ENCODE peak calls at places on chromosomes 16 and 17, in five cellular contexts. One of them, this sample, is unnamed. For H3K27me3, the result is how much of the 10 kb centered on the place peaks cover.

GRCh38 chr16:68235105-68235881 is 634 bp downstream of the ESRP2 start:
- DNase-seq in SK-N-SH: no peak
- DNase-seq in K562: no peak
- DNase-seq in HCT116: no peak
- DNase-seq in GM12878: no peak
- DNase-seq in this sample: no peak

GRCh38 chr16:74169687-74170522 is 126.7 kb upstream of the PSMD7 start:
- DNase-seq in K562: no peak
- DNase-seq in GM12878: no peak
- DNase-seq in SK-N-SH: no peak
- DNase-seq in HCT116: no peak
- DNase-seq in this sample: no peak

GRCh38 chr17:5131146-5131715 is 15.4 kb downstream of the USP6 start:
- DNase-seq in HCT116: no peak
- DNase-seq in SK-N-SH: no peak
- DNase-seq in K562: no peak
- DNase-seq in GM12878: no peak
- DNase-seq in this sample: no peak

GRCh38 chr16:20314575-20314974 is 12.7 kb downstream of the GP2 start:
- DNase-seq in HCT116: no peak
- DNase-seq in GM12878: no peak
- DNase-seq in K562: no peak
- DNase-seq in SK-N-SH: no peak
- DNase-seq in this sample: no peak

GRCh38 chr17:21131090-21131616 is 4.4 kb downstream of the DHRS7B start:
- DNase-seq in GM12878: no peak
- DNase-seq in SK-N-SH: no peak
- DNase-seq in HCT116: no peak
- DNase-seq in K562: no peak
- DNase-seq in this sample: no peak

GRCh38 chr16:75931043-75931442 is 204.8 kb upstream of the CPHXL start:
- DNase-seq in GM12878: no peak
- DNase-seq in SK-N-SH: no peak
- DNase-seq in HCT116: no peak
- DNase-seq in K562: no peak
- DNase-seq in this sample: no peak

GRCh38 chr16:53689636-53690035 is 14.0 kb downstream of the RPGRIP1L start:
- DNase-seq in GM12878: no peak
- DNase-seq in SK-N-SH: no peak
- DNase-seq in HCT116: no peak
- DNase-seq in K562: no peak
- DNase-seq in this sample: no peak

GRCh38 chr17:78387982-78388941 is 9.8 kb downstream of the PGS1 start:
- DNase-seq in K562: no peak
- DNase-seq in GM12878: no peak
- DNase-seq in SK-N-SH: no peak
- DNase-seq in HCT116: no peak
- DNase-seq in this sample: no peak

GRCh38 chr16:17768257-17768656 is 297.5 kb upstream of the XYLT1 start:
- DNase-seq in GM12878: no peak
- DNase-seq in HCT116: no peak
- DNase-seq in SK-N-SH: no peak
- DNase-seq in K562: no peak
- DNase-seq in this sample: no peak

GRCh38 chr17:12899604-12900003 is 110.3 kb downstream of the ARHGAP44 start:
- DNase-seq in HCT116: no peak
- DNase-seq in K562: no peak
- DNase-seq in SK-N-SH: no peak
- DNase-seq in GM12878: no peak
- DNase-seq in this sample: no peak

GRCh38 chr16:3738541-3738940 is 21.2 kb upstream of the TRAP1 start:
- DNase-seq in GM12878: no peak
- DNase-seq in SK-N-SH: no peak
- DNase-seq in K562: no peak
- DNase-seq in HCT116: no peak
- DNase-seq in this sample: no peak

GRCh38 chr17:42438600-42439567 is 15.8 kb upstream of the CAVIN1 start:
- DNase-seq in SK-N-SH: no peak
- DNase-seq in K562: no peak
- DNase-seq in HCT116: no peak
- DNase-seq in GM12878: no peak
- DNase-seq in this sample: no peak

GRCh38 chr17:50114849-50115357 is 15.1 kb downstream of the SAMD14 start:
- DNase-seq in GM12878: no peak
- DNase-seq in HCT116: peak
- DNase-seq in SK-N-SH: peak
- DNase-seq in K562: peak
- DNase-seq in this sample: no peak

GRCh38 chr17:78716814-78717393 is 65.2 kb downstream of the CYTH1 start:
- DNase-seq in K562: no peak
- DNase-seq in GM12878: no peak
- DNase-seq in HCT116: no peak
- DNase-seq in SK-N-SH: peak
- DNase-seq in this sample: no peak

GRCh38 chr17:68462381-68463210 is 5.3 kb upstream of the WIPI1 start:
- DNase-seq in SK-N-SH: peak
- DNase-seq in K562: peak
- DNase-seq in GM12878: peak
- DNase-seq in HCT116: peak
- DNase-seq in this sample: no peak

GRCh38 chr16:20928774-20929411 is 28.3 kb downstream of the LYRM1 start:
- DNase-seq in HCT116: no peak
- DNase-seq in SK-N-SH: no peak
- DNase-seq in GM12878: no peak
- DNase-seq in K562: no peak
- DNase-seq in this sample: no peak

GRCh38 chr16:84027607-84028006 is 15.0 kb downstream of the SLC38A8 start:
- DNase-seq in GM12878: no peak
- DNase-seq in HCT116: no peak
- DNase-seq in K562: no peak
- DNase-seq in SK-N-SH: no peak
- DNase-seq in this sample: no peak

GRCh38 chr16:55204094-55204493 is 119.9 kb upstream of the IRX6 start:
- DNase-seq in HCT116: no peak
- DNase-seq in GM12878: no peak
- DNase-seq in K562: no peak
- DNase-seq in SK-N-SH: no peak
- DNase-seq in this sample: no peak

GRCh38 chr17:40314557-40314953 is 5.6 kb downstream of the RARA start:
- DNase-seq in K562: no peak
- DNase-seq in GM12878: no peak
- DNase-seq in HCT116: peak
- DNase-seq in SK-N-SH: peak
- DNase-seq in this sample: peak

GRCh38 chr17:17511971-17512858 is 16.0 kb upstream of the RASD1 start:
- DNase-seq in HCT116: no peak
- DNase-seq in K562: no peak
- DNase-seq in SK-N-SH: no peak
- DNase-seq in GM12878: no peak
- DNase-seq in this sample: no peak

GRCh38 chr16:82011199-82011641 is at the start of gene SDR42E1:
- DNase-seq in GM12878: peak
- DNase-seq in SK-N-SH: no peak
- DNase-seq in K562: no peak
- DNase-seq in HCT116: peak
- DNase-seq in this sample: no peak

GRCh38 chr16:87178977-87179376 is 138.2 kb downstream of the C16orf95 start:
- DNase-seq in HCT116: no peak
- DNase-seq in SK-N-SH: peak
- DNase-seq in GM12878: no peak
- DNase-seq in K562: no peak
- DNase-seq in this sample: no peak
- TF ChIP-seq SIN3A in HCT116: no peak
- TF ChIP-seq SIN3A in SK-N-SH: no peak
- TF ChIP-seq SIN3A in GM12878: no peak
- TF ChIP-seq SIN3A in K562: no peak
- TF ChIP-seq SIN3A in this sample: no peak

GRCh38 chr17:72340836-72341235 is 220.0 kb downstream of the SOX9 start:
- DNase-seq in HCT116: no peak
- DNase-seq in K562: no peak
- DNase-seq in GM12878: no peak
- DNase-seq in SK-N-SH: no peak
- DNase-seq in this sample: no peak

GRCh38 chr17:72336804-72337070 is 215.9 kb downstream of the SOX9 start:
- DNase-seq in SK-N-SH: no peak
- DNase-seq in K562: no peak
- DNase-seq in HCT116: no peak
- DNase-seq in GM12878: no peak
- DNase-seq in this sample: no peak

GRCh38 chr17:72338847-72339790 is 218.3 kb downstream of the SOX9 start:
- DNase-seq in SK-N-SH: peak
- DNase-seq in GM12878: no peak
- DNase-seq in K562: no peak
- DNase-seq in HCT116: peak
- DNase-seq in this sample: peak

GRCh38 chr17:72336026-72336803 is 215.4 kb downstream of the SOX9 start:
- DNase-seq in K562: no peak
- DNase-seq in GM12878: no peak
- DNase-seq in HCT116: no peak
- DNase-seq in SK-N-SH: no peak
- DNase-seq in this sample: no peak

GRCh38 chr17:72338304-72338703 is 217.5 kb downstream of the SOX9 start:
- DNase-seq in K562: no peak
- DNase-seq in GM12878: no peak
- DNase-seq in SK-N-SH: no peak
- DNase-seq in HCT116: no peak
- DNase-seq in this sample: no peak
- TF ChIP-seq REST in K562: no peak
- TF ChIP-seq REST in GM12878: no peak
- TF ChIP-seq REST in SK-N-SH: no peak
- TF ChIP-seq REST in HCT116: no peak
- TF ChIP-seq REST in this sample: no peak

GRCh38 chr17:37742762-37743611 is 1.9 kb downstream of the HNF1B start:
- DNase-seq in HCT116: no peak
- DNase-seq in K562: no peak
- DNase-seq in SK-N-SH: peak
- DNase-seq in GM12878: no peak
- DNase-seq in this sample: no peak
- H3K27me3 ChIP-seq in HCT116: under half
- H3K27me3 ChIP-seq in K562: under half
- H3K27me3 ChIP-seq in SK-N-SH: half or more
- H3K27me3 ChIP-seq in GM12878: under half
- H3K27me3 ChIP-seq in this sample: under half

DNA sequence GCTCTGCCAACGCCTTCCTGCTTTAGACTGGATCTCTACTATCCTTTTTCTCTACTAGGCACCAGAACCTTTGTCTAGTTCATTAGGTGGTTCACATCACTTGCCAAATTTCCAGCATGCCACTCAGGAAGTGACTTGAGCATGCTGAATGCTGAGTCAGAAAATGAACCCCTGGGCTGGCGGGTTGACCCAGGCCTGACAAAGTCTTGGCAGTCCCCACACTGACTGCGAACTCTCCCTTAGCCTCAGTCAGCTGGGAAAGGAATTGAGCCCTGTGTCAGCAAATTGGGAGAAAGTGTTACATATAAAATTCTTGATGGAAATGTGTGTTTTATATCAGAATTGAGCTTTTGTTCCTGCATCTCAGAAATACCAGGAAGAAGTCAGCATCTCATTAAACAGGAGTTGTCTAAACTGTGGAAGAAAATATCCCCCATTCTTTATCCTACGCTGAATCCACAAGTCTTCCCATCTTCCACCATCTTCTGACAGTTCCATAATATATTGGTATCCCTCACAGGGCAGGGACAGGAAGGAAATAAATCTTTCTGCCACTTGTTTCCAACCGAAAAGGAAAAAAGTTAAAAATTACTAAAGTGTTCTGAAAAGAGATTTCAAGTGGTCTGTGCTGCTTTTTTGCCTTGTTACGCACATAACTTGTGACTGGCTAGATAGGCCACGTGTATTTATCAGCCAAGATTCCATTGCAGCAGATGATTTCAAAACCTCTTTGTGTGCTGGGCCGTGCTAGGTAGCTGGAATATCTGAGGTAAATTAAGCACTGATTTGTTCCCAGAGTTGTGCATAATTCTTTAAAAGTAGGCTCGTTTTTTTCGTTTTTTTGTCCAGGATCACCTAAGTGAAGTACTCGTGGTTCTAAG is 16.7 kb upstream of the SLC12A3 start:
- DNase-seq in HCT116: no peak
- DNase-seq in SK-N-SH: no peak
- DNase-seq in K562: no peak
- DNase-seq in GM12878: no peak
- DNase-seq in this sample: no peak
- TF ChIP-seq SIN3A in HCT116: no peak
- TF ChIP-seq SIN3A in SK-N-SH: no peak
- TF ChIP-seq SIN3A in K562: no peak
- TF ChIP-seq SIN3A in GM12878: no peak
- TF ChIP-seq SIN3A in this sample: no peak

GRCh38 chr17:83082435-83082834 is 3.0 kb downstream of the METRNL start:
- DNase-seq in HCT116: no peak
- DNase-seq in GM12878: no peak
- DNase-seq in K562: no peak
- DNase-seq in SK-N-SH: no peak
- DNase-seq in this sample: no peak

GRCh38 chr17:83079766-83080616 is 582 bp downstream of the METRNL start:
- DNase-seq in SK-N-SH: peak
- DNase-seq in K562: peak
- DNase-seq in HCT116: no peak
- DNase-seq in GM12878: no peak
- DNase-seq in this sample: no peak

GRCh38 chr17:83081561-83082201 is 2.3 kb downstream of the METRNL start:
- DNase-seq in HCT116: no peak
- DNase-seq in SK-N-SH: no peak
- DNase-seq in K562: no peak
- DNase-seq in GM12878: no peak
- DNase-seq in this sample: no peak

GRCh38 chr17:83079340-83079747 is at the start of gene METRNL:
- DNase-seq in SK-N-SH: peak
- DNase-seq in GM12878: no peak
- DNase-seq in HCT116: no peak
- DNase-seq in K562: peak
- DNase-seq in this sample: no peak

GRCh38 chr17:83080641-83081560 is 1.5 kb downstream of the METRNL start:
- DNase-seq in GM12878: no peak
- DNase-seq in HCT116: no peak
- DNase-seq in K562: peak
- DNase-seq in SK-N-SH: peak
- DNase-seq in this sample: no peak
- TF ChIP-seq REST in GM12878: no peak
- TF ChIP-seq REST in HCT116: no peak
- TF ChIP-seq REST in K562: no peak
- TF ChIP-seq REST in SK-N-SH: no peak
- TF ChIP-seq REST in this sample: no peak

DNA sequence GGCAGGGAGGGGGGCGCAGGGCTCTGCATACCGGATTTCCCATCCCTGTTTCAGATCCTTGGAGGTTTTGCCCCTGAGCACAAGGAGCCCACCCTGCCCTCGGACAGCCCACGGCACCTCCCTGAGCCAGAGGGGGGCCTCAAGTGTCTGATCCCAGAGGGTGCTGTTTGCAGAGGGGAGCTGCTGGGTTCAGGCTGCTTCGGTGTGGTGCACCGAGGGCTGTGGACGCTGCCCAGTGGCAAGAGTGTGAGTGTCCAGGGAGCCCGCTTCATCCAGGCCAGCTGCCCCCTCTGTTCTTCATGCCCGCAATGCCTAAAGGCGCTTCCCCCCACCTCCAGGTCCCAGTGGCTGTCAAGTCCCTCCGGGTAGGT is 2.5 kb downstream of the TNK1 start:
- DNase-seq in K562: no peak
- DNase-seq in SK-N-SH: no peak
- DNase-seq in HCT116: no peak
- DNase-seq in GM12878: no peak
- DNase-seq in this sample: no peak
- H3K27me3 ChIP-seq in K562: under half
- H3K27me3 ChIP-seq in SK-N-SH: under half
- H3K27me3 ChIP-seq in HCT116: under half
- H3K27me3 ChIP-seq in GM12878: under half
- H3K27me3 ChIP-seq in this sample: under half

This sample was measured in Panc1.